ENCODE peak calls at places on chromosomes 7 and 10, in four cellular contexts. A is endothelial cell; L is upper lobe of right lung; D is CD8-positive, alpha-beta T cell. E is an unnamed sample.

GRCh38 chr10:72692897-72693598 is 1.1 kb downstream of the MCU start:
- DNase-seq in A (no peak), L (no peak), D (no peak), E (no peak)

GRCh38 chr10:120969219-120969645 is 118.1 kb downstream of the WDR11 start:
- DNase-seq in A (no peak), L (no peak), D (no peak), E (no peak)

GRCh38 chr7:157575777-157576176 is 239.0 kb downstream of the DNAJB6 start:
- DNase-seq in A (no peak), L (no peak), D (no peak), E (no peak)

GRCh38 chr10:65501259-65501658 is 1424.6 kb upstream of the LRRTM3 start:
- DNase-seq in A (no peak), L (no peak), D (no peak), E (no peak)

GRCh38 chr7:81594767-81595166 is 175.1 kb downstream of the HGF start:
- DNase-seq in A (no peak), L (no peak), D (no peak), E (no peak)

GRCh38 chr10:130999376-131000202 is 311.9 kb downstream of the TCERG1L start:
- DNase-seq in A (no peak), L (no peak), D (no peak), E (no peak)

GRCh38 chr7:20241491-20242261 is 24.5 kb upstream of the MACC1 start:
- DNase-seq in A (no peak), L (no peak), D (no peak), E (no peak)

GRCh38 chr10:58173391-58173790 is 94.3 kb downstream of the IPMK start:
- DNase-seq in A (no peak), L (no peak), D (no peak), E (no peak)

GRCh38 chr10:103265712-103266329 is 11.1 kb upstream of the INA start:
- DNase-seq in A (peak; percentile 76), L (peak; percentile 33), D (peak; percentile 15), E (no peak)

GRCh38 chr7:32089678-32090077 is 19.5 kb upstream of the PDE1C start:
- DNase-seq in A (no peak), L (no peak), D (no peak), E (no peak)

GRCh38 chr10:27440478-27440877 is 63.6 kb upstream of the RAB18 start:
- DNase-seq in A (no peak), L (no peak), D (no peak), E (no peak)

GRCh38 chr10:79061441-79062315 is 7.1 kb upstream of the ZMIZ1 start:
- DNase-seq in A (no peak), L (peak; percentile 50), D (no peak), E (peak; percentile 47)

GRCh38 chr7:23863209-23863798 is 153.3 kb downstream of the STK31 start:
- DNase-seq in A (no peak), L (no peak), D (no peak), E (no peak)

GRCh38 chr7:98520356-98520932 is 96.6 kb upstream of the NPTX2 start:
- DNase-seq in A (no peak), L (peak; percentile 33), D (no peak), E (no peak)

DNA sequence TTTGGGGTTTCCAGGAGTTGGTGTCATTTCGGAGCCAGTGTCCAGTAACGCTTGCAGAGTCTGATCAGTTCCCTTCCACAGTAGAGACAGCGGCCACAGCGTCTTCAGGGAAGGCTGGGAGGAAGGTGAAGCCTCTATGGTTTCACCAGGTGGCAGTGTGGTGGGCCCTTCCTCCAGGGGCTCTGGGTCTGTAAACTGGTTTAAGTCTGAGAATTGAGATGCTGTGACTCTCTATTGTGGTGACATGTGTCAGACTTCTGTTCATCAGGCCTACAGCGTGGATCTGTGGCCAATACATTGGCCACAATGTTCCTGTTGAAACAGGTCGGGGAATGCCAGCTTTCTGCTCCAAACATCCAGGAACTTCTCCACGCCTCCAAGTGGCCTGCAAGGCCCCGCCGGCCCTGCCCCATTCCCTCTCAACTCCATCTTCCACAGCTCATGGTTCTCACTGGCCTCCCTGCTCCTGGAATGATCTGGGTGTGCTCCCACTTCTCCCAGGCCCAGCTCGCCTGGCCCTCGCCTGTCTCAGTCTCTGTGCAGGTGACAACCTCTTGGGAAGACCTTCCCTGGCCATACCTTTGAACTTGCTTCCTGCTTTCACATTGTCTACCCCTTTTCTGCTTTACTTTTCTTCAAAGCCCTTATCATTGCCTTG is 124.5 kb upstream of the FAM20C start:
- DNase-seq in A (no peak), L (peak; percentile 39), D (no peak), E (no peak)
- TF ChIP-seq CTCF in A (no peak), L (no peak), D (no peak), E (no peak)

GRCh38 chr7:140922741-140923345 is 1.9 kb downstream of the BRAF start:
- DNase-seq in A (no peak), L (no peak), D (no peak), E (no peak)

GRCh38 chr7:140926021-140926812 is 1.5 kb upstream of the BRAF start:
- DNase-seq in A (no peak), L (no peak), D (no peak), E (no peak)

GRCh38 chr7:140923358-140924006 is 1.2 kb downstream of the BRAF start:
- DNase-seq in A (peak; percentile 8), L (no peak), D (no peak), E (no peak)

GRCh38 chr7:140924821-140925421 is at the start of gene BRAF:
- DNase-seq in A (peak; percentile 89), L (peak; percentile 95), D (peak; percentile 92), E (peak; percentile 83)

DNA sequence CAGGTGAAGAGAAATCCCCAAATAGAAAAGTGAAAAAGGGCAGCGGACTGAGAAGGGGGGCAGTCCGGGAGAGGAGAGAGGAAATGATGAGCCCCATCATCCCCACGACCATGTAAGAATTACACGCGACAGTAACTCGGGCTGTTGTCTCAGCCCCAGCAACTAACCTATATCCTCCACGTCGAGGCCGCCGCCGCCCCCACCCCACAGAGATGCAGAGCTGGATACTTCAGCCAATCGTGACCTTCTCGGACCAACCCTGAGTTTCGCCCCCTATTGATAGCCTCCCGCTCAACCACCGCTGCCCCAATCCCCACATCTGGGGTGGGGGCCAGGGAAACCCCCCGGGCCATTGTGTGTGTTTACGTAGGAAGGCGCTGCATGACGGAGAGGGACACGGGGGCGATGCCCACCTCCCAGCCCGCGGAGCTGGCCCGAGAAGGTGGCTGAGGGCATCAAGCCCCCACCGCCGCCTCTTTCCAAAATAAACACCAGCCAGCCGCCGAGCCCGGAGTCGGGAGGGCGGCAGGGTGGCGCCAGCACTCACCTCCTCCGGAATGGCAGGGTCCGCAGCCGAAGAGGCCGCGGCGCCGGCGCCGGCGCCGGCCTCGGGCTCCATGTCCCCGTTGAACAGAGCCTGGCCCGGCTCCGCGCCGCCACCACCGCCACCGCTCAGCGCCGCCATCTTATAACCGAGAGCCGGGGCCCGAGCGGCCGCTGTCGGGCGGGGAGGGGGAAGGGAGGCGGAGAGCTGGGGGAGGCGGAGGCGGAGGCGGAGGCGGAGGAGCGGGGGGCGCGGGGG is 509 bp downstream of the BRAF start:
- DNase-seq in A (peak; percentile 75), L (peak; percentile 91), D (peak; percentile 65), E (peak; percentile 84)
- TF ChIP-seq CTCF in A (peak; percentile 29), L (peak; percentile 49), D (no peak), E (peak; percentile 14)

DNA sequence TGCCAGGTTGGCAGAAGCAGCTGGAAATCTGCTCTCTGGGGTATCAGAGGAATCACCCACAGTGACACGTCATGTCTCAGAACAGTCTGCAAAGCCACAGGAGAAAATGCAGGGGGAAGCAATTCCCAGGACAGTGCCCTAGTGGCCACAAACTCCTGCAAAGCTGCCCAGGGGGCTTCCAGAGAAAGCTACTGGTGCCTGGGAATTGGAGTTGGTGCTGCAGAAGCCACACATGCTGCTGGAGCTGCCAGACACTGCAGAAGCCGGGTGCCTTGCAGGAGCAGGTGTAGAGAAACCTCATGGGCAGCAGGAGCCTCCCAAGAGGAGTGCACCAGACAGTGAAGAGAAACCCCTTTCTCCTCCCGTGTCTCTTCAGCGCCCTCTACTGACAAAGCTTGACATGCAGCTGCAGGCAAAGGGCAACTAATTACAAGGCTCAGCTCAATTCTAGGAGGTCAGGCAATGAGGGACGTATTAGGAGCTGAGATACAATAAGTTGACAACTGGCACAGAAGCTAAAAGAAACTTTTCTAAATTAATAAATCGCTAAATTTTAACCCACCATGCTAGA is 30.2 kb upstream of the NUB1 start:
- DNase-seq in A (peak; percentile 45), L (no peak), D (no peak), E (no peak)
- TF ChIP-seq CTCF in A (peak; percentile 42), L (no peak), D (no peak), E (no peak)

DNA sequence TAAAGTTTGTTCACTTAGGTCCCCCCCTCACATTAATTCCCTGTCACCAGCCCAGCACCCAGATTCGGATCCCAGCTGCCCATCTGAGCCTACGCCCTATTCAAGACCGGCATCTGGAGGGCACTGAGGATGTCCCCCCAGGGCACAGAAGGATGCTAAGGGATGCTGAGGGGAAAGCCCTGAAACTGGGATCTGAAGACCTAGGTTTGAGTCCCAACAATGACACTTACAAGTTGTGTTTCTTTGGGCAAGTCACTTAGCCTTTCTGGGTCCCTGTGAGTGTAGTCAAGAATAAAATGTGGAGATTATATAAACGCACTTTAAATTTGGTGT is 3.8 kb upstream of the MARVELD1 start:
- DNase-seq in A (no peak), L (no peak), D (no peak), E (no peak)
- TF ChIP-seq CTCF in A (no peak), L (no peak), D (no peak), E (no peak)

GRCh38 chr10:13001041-13001886 is at the start of gene CCDC3:
- DNase-seq in A (peak; percentile 36), L (no peak), D (no peak), E (peak; percentile 50)
- TF ChIP-seq CTCF in A (no peak), L (no peak), D (no peak), E (no peak)

E was measured in dorsolateral prefrontal cortex.